ENCODE peak calls at places on chromosome 4, in four cellular contexts. F, X, Y and L are unnamed samples.

GRCh38 chr4:28948501-28948900 is 1771.7 kb upstream of the PCDH7 start:
- DNase-seq in X (no peak), F (peak), Y (no peak), L (no peak)

GRCh38 chr4:10124167-10124930 is 7.8 kb upstream of the WDR1 start:
- DNase-seq in F (no peak), Y (no peak), X (no peak), L (no peak)

GRCh38 chr4:147825451-147826287 is 93.8 kb downstream of the ARHGAP10 start:
- DNase-seq in Y (no peak), X (no peak), F (peak), L (no peak)

GRCh38 chr4:183738081-183738673 is 79.1 kb downstream of the TRAPPC11 start:
- DNase-seq in X (no peak), F (no peak), Y (no peak), L (no peak)

GRCh38 chr4:87219648-87220093 is 747 bp downstream of the KLHL8 start:
- DNase-seq in F (peak), X (peak), Y (no peak), L (no peak)

GRCh38 chr4:112348488-112349158 is 51.5 kb downstream of the ALPK1 start:
- DNase-seq in Y (peak), F (peak), X (no peak), L (no peak)

GRCh38 chr4:161762796-161763195 is 401.0 kb downstream of the FSTL5 start:
- DNase-seq in X (no peak), F (peak), Y (peak), L (no peak)

GRCh38 chr4:103118171-103118570 is 18.5 kb upstream of the BDH2 start:
- DNase-seq in F (no peak), Y (no peak), X (no peak), L (no peak)

GRCh38 chr4:89664521-89664920 is 172.4 kb downstream of the SNCA start:
- DNase-seq in X (no peak), F (no peak), Y (no peak), L (no peak)

GRCh38 chr4:7337196-7338058 is 97.3 kb downstream of the PSAPL1 start:
- DNase-seq in X (no peak), F (no peak), Y (no peak), L (no peak)

GRCh38 chr4:123599920-123600394 is 203.4 kb downstream of the SPRY1 start:
- DNase-seq in X (peak), Y (no peak), F (peak), L (no peak)

GRCh38 chr4:78560296-78560963 is 8.9 kb downstream of the ANXA3 start:
- DNase-seq in F (peak), X (no peak), Y (no peak), L (peak)

GRCh38 chr4:2243682-2244380 is 1.9 kb upstream of the HAUS3 start:
- DNase-seq in F (peak), Y (no peak), X (peak), L (no peak)

GRCh38 chr4:25928956-25929336 is 14.9 kb downstream of the SMIM20 start:
- DNase-seq in F (peak), Y (no peak), X (no peak), L (no peak)

GRCh38 chr4:47741200-47741599 is 96.7 kb downstream of the CORIN start:
- DNase-seq in X (no peak), F (peak), Y (no peak), L (no peak)

GRCh38 chr4:168924648-168925047 is 85.4 kb downstream of the CBR4 start:
- DNase-seq in F (no peak), X (no peak), Y (no peak), L (no peak)

GRCh38 chr4:105637409-105638258 is 70.9 kb downstream of the INTS12 start:
- DNase-seq in X (peak), Y (no peak), F (peak), L (no peak)

GRCh38 chr4:122672091-122672490 is 51.2 kb upstream of the IL21 start:
- DNase-seq in X (no peak), F (no peak), Y (no peak), L (no peak)

GRCh38 chr4:44368413-44369167 is 80.0 kb downstream of the KCTD8 start:
- DNase-seq in F (no peak), Y (no peak), X (no peak), L (no peak)

GRCh38 chr4:163331629-163332360 is 601 bp downstream of the NPY1R start:
- DNase-seq in F (peak), X (no peak), Y (no peak), L (no peak)

GRCh38 chr4:108045687-108046024 is 56.0 kb downstream of the HADH start:
- DNase-seq in Y (no peak), X (no peak), F (peak), L (no peak)

GRCh38 chr4:3244747-3245146 is 4.2 kb upstream of the MSANTD1 start:
- DNase-seq in Y (no peak), F (no peak), X (no peak), L (no peak)

GRCh38 chr4:148557793-148558192 is 115.6 kb upstream of the NR3C2 start:
- DNase-seq in F (no peak), X (no peak), Y (no peak), L (no peak)

GRCh38 chr4:577499-578450 is 1.7 kb upstream of the TMEM271 start:
- DNase-seq in Y (no peak), X (no peak), F (peak), L (no peak)

GRCh38 chr4:2797188-2797544 is 4.3 kb downstream of the SH3BP2 start:
- DNase-seq in Y (no peak), X (no peak), F (no peak), L (no peak)

GRCh38 chr4:107740381-107740780 is 20.3 kb upstream of the PAPSS1 start:
- DNase-seq in X (peak), F (peak), Y (no peak), L (no peak)

GRCh38 chr4:182188622-182189021 is 54.6 kb upstream of the TENM3 start:
- DNase-seq in Y (no peak), X (no peak), F (peak), L (no peak)

GRCh38 chr4:7170012-7170411 is 22.3 kb upstream of the SORCS2 start:
- DNase-seq in X (no peak), F (no peak), Y (no peak), L (no peak)

GRCh38 chr4:107755841-107756356 is 35.9 kb upstream of the PAPSS1 start:
- DNase-seq in Y (no peak), F (peak), X (no peak), L (peak)

GRCh38 chr4:143241892-143242291 is 57.2 kb downstream of the USP38 start:
- DNase-seq in Y (no peak), F (peak), X (peak), L (no peak)

GRCh38 chr4:164108971-164109370 is 614.5 kb downstream of the TMA16 start:
- DNase-seq in X (no peak), Y (no peak), F (no peak), L (no peak)

GRCh38 chr4:31089815-31090214 is 369.6 kb downstream of the PCDH7 start:
- DNase-seq in F (peak), Y (no peak), X (no peak), L (no peak)

GRCh38 chr4:89575840-89576239 is 261.1 kb downstream of the SNCA start:
- DNase-seq in Y (no peak), F (no peak), X (no peak), L (no peak)

GRCh38 chr4:163587867-163588266 is 93.4 kb downstream of the TMA16 start:
- DNase-seq in X (peak), F (no peak), Y (no peak), L (no peak)

GRCh38 chr4:169993531-169993930 is 32.7 kb downstream of the MFAP3L start:
- DNase-seq in X (no peak), F (no peak), Y (no peak), L (no peak)

GRCh38 chr4:39937683-39938268 is 39.9 kb downstream of the PDS5A start:
- DNase-seq in X (no peak), F (no peak), Y (no peak), L (no peak)

GRCh38 chr4:129092636-129093172 is 635 bp downstream of the SCLT1 start:
- DNase-seq in Y (no peak), X (no peak), F (peak), L (no peak)